ENCODE peak calls at places on chromosomes 16 and 17, in five cellular contexts. J is cardiac fibroblast, B is ascending aorta, O is IMR-90, L is PC-3. D is an unnamed sample.

GRCh38 chr16:85600905-85601639 is 12.1 kb upstream of the GSE1 start:
- DNase-seq in J (no peak), B (no peak), O (no peak), L (no peak), D (no peak)

GRCh38 chr16:27840311-27841060 is 223.0 kb downstream of the GSG1L start:
- DNase-seq in J (no peak), B (no peak), O (no peak), L (no peak), D (no peak)

GRCh38 chr17:9976283-9977009 is 71.4 kb upstream of the RCVRN start:
- DNase-seq in J (no peak), B (no peak), O (no peak), L (no peak), D (no peak)

GRCh38 chr17:58120195-58120822 is 27.9 kb upstream of the OR4D1 start:
- DNase-seq in J (peak), B (no peak), O (peak), L (peak), D (peak)

GRCh38 chr17:29148257-29148789 is 31.9 kb downstream of the MYO18A start:
- DNase-seq in J (no peak), B (no peak), O (no peak), L (no peak), D (no peak)

GRCh38 chr16:88754109-88754911 is 30.7 kb downstream of the PIEZO1 start:
- DNase-seq in J (no peak), B (no peak), O (no peak), L (no peak), D (no peak)

GRCh38 chr16:56667581-56668571 is at the start of gene MT1G:
- DNase-seq in J (peak), B (no peak), O (no peak), L (no peak), D (no peak)

GRCh38 chr17:30363715-30364202 is 15.0 kb upstream of the CPD start:
- DNase-seq in J (peak), B (no peak), O (peak), L (peak), D (peak)

GRCh38 chr16:53055603-53056527 is 1.1 kb downstream of the CHD9 start:
- DNase-seq in J (peak), B (no peak), O (peak), L (peak), D (peak)

GRCh38 chr16:66640724-66641314 is 36.3 kb downstream of the CMTM3 start:
- DNase-seq in J (no peak), B (no peak), O (no peak), L (no peak), D (no peak)

GRCh38 chr17:10727192-10727591 is 2.6 kb downstream of the TMEM220 start:
- DNase-seq in J (no peak), B (no peak), O (no peak), L (peak), D (peak)

GRCh38 chr17:50037321-50038107 is 18.4 kb upstream of the ITGA3 start:
- DNase-seq in J (peak), B (peak), O (peak), L (peak), D (peak)

GRCh38 chr16:56847173-56847948 is 17.6 kb upstream of the SLC12A3 start:
- DNase-seq in J (peak), B (no peak), O (no peak), L (no peak), D (peak)

GRCh38 chr17:38601539-38602351 is 4.0 kb downstream of the SRCIN1 start:
- DNase-seq in J (no peak), B (no peak), O (no peak), L (no peak), D (no peak)

GRCh38 chr16:72401079-72401361 is 229.1 kb upstream of the PMFBP1 start:
- DNase-seq in J (no peak), B (no peak), O (no peak), L (no peak), D (no peak)

GRCh38 chr17:78173025-78173715 is 4.8 kb downstream of the SYNGR2 start:
- DNase-seq in J (no peak), B (no peak), O (no peak), L (no peak), D (no peak)

GRCh38 chr17:32551186-32551955 is 64.6 kb downstream of the CDK5R1 start:
- DNase-seq in J (peak), B (no peak), O (peak), L (peak), D (peak)

GRCh38 chr16:69113216-69113615 is 7.8 kb downstream of the HAS3 start:
- DNase-seq in J (no peak), B (no peak), O (no peak), L (no peak), D (no peak)

GRCh38 chr16:11613381-11614303 is 26.9 kb upstream of the LITAF start:
- DNase-seq in J (peak), B (no peak), O (no peak), L (peak), D (no peak)

GRCh38 chr16:78925071-78925714 is 675.3 kb downstream of the MAF start:
- DNase-seq in J (peak), B (no peak), O (no peak), L (no peak), D (no peak)

GRCh38 chr17:43338886-43339516 is 59.8 kb upstream of the ARL4D start:
- DNase-seq in J (peak), B (no peak), O (no peak), L (peak), D (peak)

GRCh38 chr16:69072640-69072974 is 32.8 kb upstream of the HAS3 start:
- DNase-seq in J (no peak), B (no peak), O (no peak), L (no peak), D (no peak)

GRCh38 chr16:53111078-53111776 is 56.4 kb downstream of the CHD9 start:
- DNase-seq in J (peak), B (no peak), O (peak), L (no peak), D (no peak)

GRCh38 chr16:53083123-53083522 is 28.3 kb downstream of the CHD9 start:
- DNase-seq in J (peak), B (no peak), O (peak), L (no peak), D (peak)

GRCh38 chr16:75477680-75478473 is 13.4 kb upstream of the TMEM170A start:
- DNase-seq in J (no peak), B (no peak), O (no peak), L (peak), D (no peak)

GRCh38 chr16:89155184-89155679 is 16.3 kb upstream of the CDH15 start:
- DNase-seq in J (peak), B (peak), O (peak), L (no peak), D (peak)

GRCh38 chr17:47873200-47874090 is 22.5 kb upstream of the SP6 start:
- DNase-seq in J (no peak), B (no peak), O (no peak), L (no peak), D (no peak)

GRCh38 chr16:72120026-72120425 is 26.4 kb downstream of the DHX38 start:
- DNase-seq in J (no peak), B (no peak), O (no peak), L (no peak), D (no peak)

GRCh38 chr17:71790791-71791190 is 330.0 kb upstream of the SOX9 start:
- DNase-seq in J (peak), B (no peak), O (peak), L (peak), D (no peak)

GRCh38 chr17:15963670-15964110 is 18.8 kb downstream of the ADORA2B start:
- DNase-seq in J (peak), B (no peak), O (peak), L (peak), D (no peak)

GRCh38 chr16:67939507-67940435 is 3.1 kb upstream of the PSMB10 start:
- DNase-seq in J (no peak), B (no peak), O (no peak), L (no peak), D (no peak)

GRCh38 chr17:79047291-79047920 is 23.4 kb downstream of the C1QTNF1 start:
- DNase-seq in J (no peak), B (no peak), O (no peak), L (no peak), D (no peak)

GRCh38 chr17:80175411-80175810 is 5.6 kb downstream of the CARD14 start:
- DNase-seq in J (peak), B (no peak), O (no peak), L (no peak), D (no peak)

GRCh38 chr16:47995354-47995753 is 160.4 kb downstream of the ABCC12 start:
- DNase-seq in J (no peak), B (no peak), O (no peak), L (no peak), D (no peak)
- TF ChIP-seq CTCF in J (peak), B (no peak), O (no peak), L (peak), D (peak)

DNA sequence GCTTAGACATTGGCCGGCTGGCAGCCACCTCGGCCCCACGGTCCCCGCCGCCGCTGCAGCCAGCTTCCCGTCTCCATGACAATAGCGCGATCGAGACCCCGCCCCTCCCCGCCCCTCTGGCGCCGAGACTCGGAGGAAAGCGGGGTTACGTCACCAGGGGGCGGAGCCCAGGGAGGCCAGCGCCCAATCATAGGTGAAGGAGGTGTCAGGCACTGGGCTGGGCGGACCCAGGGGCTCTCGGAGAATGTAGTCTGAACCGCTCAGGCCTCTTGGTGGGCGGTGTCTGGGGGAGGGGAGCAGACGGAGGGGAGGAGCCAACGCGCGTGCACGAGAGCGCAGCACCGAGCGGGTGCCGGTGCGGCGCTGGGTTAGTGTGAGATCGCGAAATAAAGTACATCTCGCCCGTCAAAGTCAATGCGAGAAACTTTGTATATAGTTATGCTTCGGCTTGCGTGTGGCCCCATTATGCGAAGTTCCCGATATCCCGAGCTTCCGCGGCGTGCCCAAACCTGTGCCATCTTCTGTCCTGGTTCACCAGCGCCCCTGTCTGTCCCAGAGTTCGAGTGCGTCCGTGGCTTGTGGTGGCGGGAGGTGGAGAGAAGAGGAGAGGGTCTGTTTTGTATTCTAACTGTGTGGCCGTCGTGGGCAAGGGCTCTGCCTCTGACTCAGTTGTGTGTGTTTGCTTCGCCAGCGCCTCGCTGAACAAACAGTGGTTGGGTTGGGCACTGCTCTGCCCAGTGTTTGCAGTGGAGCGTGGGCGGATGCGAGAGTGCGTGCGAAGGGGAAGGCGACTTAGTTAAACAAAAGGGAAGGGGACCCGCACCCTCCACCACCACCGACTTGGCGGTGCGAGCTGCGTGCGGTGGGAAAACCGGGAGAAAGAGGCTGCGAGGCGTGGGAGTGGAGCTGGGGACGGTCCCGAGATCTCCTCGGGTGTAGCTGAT is 1.3 kb upstream of the IRX5 start:
- DNase-seq in J (peak), B (peak), O (peak), L (peak), D (peak)
- TF ChIP-seq CTCF in J (peak), B (no peak), O (no peak), L (no peak), D (peak)

GRCh38 chr16:30352488-30353401 is 2.4 kb downstream of the CD2BP2 start:
- DNase-seq in J (no peak), B (no peak), O (no peak), L (no peak), D (no peak)
- TF ChIP-seq CTCF in J (peak), B (no peak), O (peak), L (peak), D (peak)

DNA sequence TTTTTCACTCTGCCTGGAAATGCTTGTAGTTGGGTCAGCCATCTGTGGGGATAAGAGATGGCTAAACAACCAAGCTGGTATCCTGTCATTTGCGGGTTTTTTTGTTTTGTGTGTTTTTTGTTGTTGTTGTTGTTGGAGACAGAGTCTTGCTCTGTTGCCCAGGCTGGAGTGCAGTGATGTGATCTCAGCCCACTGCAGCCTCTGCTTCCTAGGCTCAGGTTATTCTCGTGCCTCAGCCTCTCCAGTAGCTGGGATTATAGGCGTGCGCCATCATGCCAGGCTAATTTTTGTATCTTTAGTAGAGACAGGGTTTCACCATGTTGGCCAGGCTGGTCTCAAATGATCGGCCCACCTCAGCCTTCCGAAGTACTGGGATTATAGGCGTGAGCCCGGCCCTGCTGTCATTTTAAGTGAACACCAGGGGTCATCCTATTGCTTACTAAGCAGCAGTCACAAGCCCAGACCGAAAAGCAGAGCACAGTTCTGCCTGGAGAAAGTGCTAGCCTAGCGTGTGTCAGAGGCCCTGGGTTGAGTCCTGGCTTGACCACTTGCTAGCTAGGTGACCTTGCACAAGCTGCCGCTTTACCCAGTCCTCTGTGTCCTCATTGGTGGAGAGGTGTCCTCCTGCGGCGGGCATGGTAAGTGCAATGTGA is 4.6 kb downstream of the SMCR8 start:
- DNase-seq in J (peak), B (no peak), O (peak), L (peak), D (peak)
- TF ChIP-seq CTCF in J (peak), B (no peak), O (peak), L (peak), D (peak)